ENCODE peak calls at places on chromosomes 11 and 22, in ten cellular contexts. One of them, this sample, is unnamed.

GRCh38 chr11:65553301-65554001 is 4.7 kb downstream of the LTBP3 start:
- DNase-seq in right atrium auricular region: no peak
- DNase-seq in fibroblast of lung: no peak
- DNase-seq in GM23248: no peak
- DNase-seq in sigmoid colon: no peak
- DNase-seq in adrenal gland: no peak
- DNase-seq in K562: peak; percentile 75
- DNase-seq in aorta: no peak
- DNase-seq in left ventricle myocardium inferior: no peak
- DNase-seq in IMR-90: no peak
- DNase-seq in this sample: no peak

GRCh38 chr11:118171274-118172062 is 5.0 kb downstream of the SCN2B start:
- DNase-seq in right atrium auricular region: peak; percentile 77
- DNase-seq in fibroblast of lung: peak; percentile 24
- DNase-seq in GM23248: peak; percentile 63
- DNase-seq in sigmoid colon: peak; percentile 85
- DNase-seq in adrenal gland: peak; percentile 70
- DNase-seq in K562: peak; percentile 80
- DNase-seq in aorta: peak; percentile 81
- DNase-seq in left ventricle myocardium inferior: peak; percentile 71
- DNase-seq in IMR-90: peak; percentile 36
- DNase-seq in this sample: peak; percentile 85

GRCh38 chr11:128284634-128285033 is 302.7 kb downstream of the ETS1 start:
- DNase-seq in right atrium auricular region: no peak
- DNase-seq in fibroblast of lung: no peak
- DNase-seq in GM23248: no peak
- DNase-seq in sigmoid colon: no peak
- DNase-seq in adrenal gland: no peak
- DNase-seq in K562: no peak
- DNase-seq in aorta: no peak
- DNase-seq in left ventricle myocardium inferior: no peak
- DNase-seq in IMR-90: no peak
- DNase-seq in this sample: no peak

GRCh38 chr22:37230673-37231405 is 13.2 kb downstream of the RAC2 start:
- DNase-seq in right atrium auricular region: no peak
- DNase-seq in fibroblast of lung: peak; percentile 7
- DNase-seq in GM23248: no peak
- DNase-seq in sigmoid colon: no peak
- DNase-seq in adrenal gland: no peak
- DNase-seq in K562: no peak
- DNase-seq in aorta: peak; percentile 42
- DNase-seq in left ventricle myocardium inferior: no peak
- DNase-seq in IMR-90: no peak
- DNase-seq in this sample: no peak

GRCh38 chr11:68002943-68003845 is 703 bp downstream of the UNC93B1 start:
- DNase-seq in right atrium auricular region: no peak
- DNase-seq in fibroblast of lung: no peak
- DNase-seq in GM23248: peak; percentile 46
- DNase-seq in sigmoid colon: no peak
- DNase-seq in adrenal gland: peak; percentile 48
- DNase-seq in K562: peak; percentile 47
- DNase-seq in aorta: peak; percentile 67
- DNase-seq in left ventricle myocardium inferior: no peak
- DNase-seq in IMR-90: no peak
- DNase-seq in this sample: peak; percentile 80

GRCh38 chr11:59756845-59757244 is 1.7 kb downstream of the STX3 start:
- DNase-seq in right atrium auricular region: no peak
- DNase-seq in fibroblast of lung: peak; percentile 20
- DNase-seq in GM23248: peak; percentile 62
- DNase-seq in sigmoid colon: peak; percentile 74
- DNase-seq in adrenal gland: peak; percentile 50
- DNase-seq in K562: peak; percentile 82
- DNase-seq in aorta: no peak
- DNase-seq in left ventricle myocardium inferior: no peak
- DNase-seq in IMR-90: peak; percentile 15
- DNase-seq in this sample: no peak

GRCh38 chr11:13287026-13287425 is 9.4 kb downstream of the BMAL1 start:
- DNase-seq in right atrium auricular region: no peak
- DNase-seq in fibroblast of lung: no peak
- DNase-seq in GM23248: no peak
- DNase-seq in sigmoid colon: no peak
- DNase-seq in adrenal gland: no peak
- DNase-seq in K562: no peak
- DNase-seq in aorta: no peak
- DNase-seq in left ventricle myocardium inferior: no peak
- DNase-seq in IMR-90: no peak
- DNase-seq in this sample: no peak

GRCh38 chr11:131195801-131196517 is 174.5 kb upstream of the NTM start:
- DNase-seq in right atrium auricular region: no peak
- DNase-seq in fibroblast of lung: peak; percentile 40
- DNase-seq in GM23248: peak; percentile 20
- DNase-seq in sigmoid colon: peak; percentile 87
- DNase-seq in adrenal gland: peak; percentile 61
- DNase-seq in K562: no peak
- DNase-seq in aorta: no peak
- DNase-seq in left ventricle myocardium inferior: peak; percentile 57
- DNase-seq in IMR-90: peak; percentile 25
- DNase-seq in this sample: peak; percentile 75

DNA sequence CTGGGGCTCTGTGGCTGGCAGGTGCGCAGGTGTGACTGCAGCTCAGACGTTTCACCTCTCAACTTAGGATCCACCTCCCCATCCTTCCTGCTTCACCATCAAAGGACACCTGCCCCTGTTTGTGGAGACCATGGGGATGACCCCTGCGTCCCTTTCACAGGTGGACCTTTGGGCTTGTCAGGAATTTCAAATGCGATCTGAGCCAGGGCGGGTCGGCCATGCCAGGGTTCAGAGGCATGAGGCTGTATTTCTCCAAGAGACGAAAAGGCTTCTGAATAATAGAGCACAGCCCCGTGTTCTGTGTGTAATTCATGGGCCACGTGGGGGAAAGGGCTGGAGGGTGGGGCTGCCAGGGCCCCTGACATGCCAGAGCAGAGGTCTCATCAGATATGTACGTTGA is 668.0 kb downstream of the BRD1 start:
- DNase-seq in right atrium auricular region: no peak
- DNase-seq in fibroblast of lung: no peak
- DNase-seq in GM23248: no peak
- DNase-seq in sigmoid colon: no peak
- DNase-seq in adrenal gland: no peak
- DNase-seq in K562: no peak
- DNase-seq in aorta: peak; percentile 14
- DNase-seq in left ventricle myocardium inferior: no peak
- DNase-seq in IMR-90: no peak
- DNase-seq in this sample: no peak
- H3K9me3 ChIP-seq in right atrium auricular region: no peaks in the 10 kb centered on the region
- H3K9me3 ChIP-seq in fibroblast of lung: no peaks in the 10 kb centered on the region
- H3K9me3 ChIP-seq in GM23248: no peaks in the 10 kb centered on the region
- H3K9me3 ChIP-seq in sigmoid colon: no peaks in the 10 kb centered on the region
- H3K9me3 ChIP-seq in adrenal gland: no peaks in the 10 kb centered on the region
- H3K9me3 ChIP-seq in K562: no peaks in the 10 kb centered on the region
- H3K9me3 ChIP-seq in aorta: no peaks in the 10 kb centered on the region
- H3K9me3 ChIP-seq in left ventricle myocardium inferior: no peaks in the 10 kb centered on the region
- H3K9me3 ChIP-seq in IMR-90: peaks cover 67% of the 10 kb centered on the region
- H3K9me3 ChIP-seq in this sample: no peaks in the 10 kb centered on the region

DNA sequence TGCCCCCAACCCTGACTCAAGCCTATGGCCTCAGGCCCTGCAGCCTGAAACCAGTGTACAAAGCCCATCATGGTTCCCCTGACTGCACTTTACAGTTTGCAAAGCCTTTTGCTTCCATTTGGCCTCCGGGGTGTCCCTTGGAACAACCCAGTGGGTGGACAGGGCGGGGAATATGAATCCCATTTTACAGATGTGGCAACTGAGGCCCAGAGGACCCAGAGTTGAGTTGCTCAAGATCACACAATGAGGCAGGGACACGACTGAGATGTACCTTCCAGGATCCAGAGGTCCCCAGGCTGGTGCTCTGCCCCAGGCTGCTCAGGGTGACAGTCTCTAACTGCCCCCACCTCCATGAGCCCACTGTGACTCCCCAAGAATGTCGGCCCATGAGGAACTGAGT is 5.4 kb upstream of the POLDIP3 start:
- DNase-seq in right atrium auricular region: no peak
- DNase-seq in fibroblast of lung: no peak
- DNase-seq in GM23248: no peak
- DNase-seq in sigmoid colon: no peak
- DNase-seq in adrenal gland: no peak
- DNase-seq in K562: no peak
- DNase-seq in aorta: no peak
- DNase-seq in left ventricle myocardium inferior: no peak
- DNase-seq in IMR-90: no peak
- DNase-seq in this sample: no peak
- H3K27ac ChIP-seq in right atrium auricular region: no peak overlapping the region
- H3K27ac ChIP-seq in fibroblast of lung: peak overlapping the region; percentile 34
- H3K27ac ChIP-seq in GM23248: peak overlapping the region; percentile 74
- H3K27ac ChIP-seq in sigmoid colon: peak overlapping the region; percentile 80
- H3K27ac ChIP-seq in adrenal gland: peak overlapping the region; percentile 82
- H3K27ac ChIP-seq in K562: peak overlapping the region; percentile 61
- H3K27ac ChIP-seq in aorta: peak overlapping the region; percentile 35
- H3K27ac ChIP-seq in left ventricle myocardium inferior: no peak overlapping the region
- H3K27ac ChIP-seq in IMR-90: no peak overlapping the region
- H3K27ac ChIP-seq in this sample: no peak overlapping the region

GRCh38 chr22:38347181-38347943 is 30.1 kb upstream of the CSNK1E start:
- DNase-seq in right atrium auricular region: peak; percentile 50
- DNase-seq in fibroblast of lung: no peak
- DNase-seq in GM23248: no peak
- DNase-seq in sigmoid colon: peak; percentile 55
- DNase-seq in adrenal gland: peak; percentile 15
- DNase-seq in K562: no peak
- DNase-seq in aorta: peak; percentile 44
- DNase-seq in left ventricle myocardium inferior: no peak
- DNase-seq in IMR-90: no peak
- DNase-seq in this sample: no peak

GRCh38 chr22:38345782-38346181 is 28.5 kb upstream of the CSNK1E start:
- DNase-seq in right atrium auricular region: peak; percentile 43
- DNase-seq in fibroblast of lung: no peak
- DNase-seq in GM23248: no peak
- DNase-seq in sigmoid colon: peak; percentile 28
- DNase-seq in adrenal gland: peak; percentile 4
- DNase-seq in K562: no peak
- DNase-seq in aorta: peak; percentile 8
- DNase-seq in left ventricle myocardium inferior: no peak
- DNase-seq in IMR-90: no peak
- DNase-seq in this sample: no peak

GRCh38 chr22:38348751-38349496 is 31.7 kb upstream of the CSNK1E start:
- DNase-seq in right atrium auricular region: peak; percentile 38
- DNase-seq in fibroblast of lung: no peak
- DNase-seq in GM23248: no peak
- DNase-seq in sigmoid colon: peak; percentile 40
- DNase-seq in adrenal gland: peak; percentile 12
- DNase-seq in K562: no peak
- DNase-seq in aorta: peak; percentile 30
- DNase-seq in left ventricle myocardium inferior: no peak
- DNase-seq in IMR-90: no peak
- DNase-seq in this sample: no peak

GRCh38 chr22:38346506-38346905 is 29.3 kb upstream of the CSNK1E start:
- DNase-seq in right atrium auricular region: peak; percentile 55
- DNase-seq in fibroblast of lung: no peak
- DNase-seq in GM23248: no peak
- DNase-seq in sigmoid colon: peak; percentile 42
- DNase-seq in adrenal gland: peak; percentile 9
- DNase-seq in K562: no peak
- DNase-seq in aorta: peak; percentile 20
- DNase-seq in left ventricle myocardium inferior: no peak
- DNase-seq in IMR-90: no peak
- DNase-seq in this sample: no peak

DNA sequence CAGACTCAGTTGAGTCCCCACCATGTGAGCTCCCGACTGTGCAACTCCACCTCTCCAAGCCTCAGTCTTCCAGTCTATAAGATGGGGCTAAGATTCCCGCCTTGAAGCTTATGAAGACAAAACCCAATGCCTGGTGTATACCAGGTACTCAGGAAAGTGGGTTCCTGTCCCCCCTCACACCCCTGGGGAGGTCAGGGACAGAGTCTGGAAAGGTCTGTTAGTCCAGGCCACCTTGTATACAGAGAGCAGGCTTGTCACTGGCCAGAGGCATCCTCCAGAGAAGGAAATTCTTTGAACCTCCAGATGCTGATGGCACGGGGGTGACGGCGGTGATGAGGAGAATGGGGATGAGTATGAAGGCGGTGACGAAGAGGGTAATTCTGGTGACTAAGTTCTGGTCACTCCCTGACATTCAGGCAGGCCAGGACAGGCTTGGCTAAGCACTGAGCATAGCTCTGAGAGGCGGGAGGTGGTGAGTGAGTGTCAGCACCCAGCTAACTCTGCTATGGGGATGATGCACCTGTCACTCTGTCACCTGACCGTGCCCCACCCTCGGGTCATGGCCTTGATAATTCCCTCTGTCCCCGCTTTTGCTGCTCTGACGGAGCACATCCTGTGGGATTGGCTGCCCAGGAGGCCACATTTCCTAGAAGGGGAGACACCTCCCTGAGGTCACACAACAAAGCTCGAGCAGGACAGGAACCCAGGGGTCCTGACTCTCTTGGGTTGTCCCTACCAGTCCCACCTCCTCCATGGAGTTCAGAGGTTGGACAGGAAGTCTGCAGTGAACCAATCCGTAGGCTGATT is 30.9 kb upstream of the CSNK1E start:
- DNase-seq in right atrium auricular region: peak; percentile 58
- DNase-seq in fibroblast of lung: no peak
- DNase-seq in GM23248: peak; percentile 54
- DNase-seq in sigmoid colon: peak; percentile 50
- DNase-seq in adrenal gland: peak; percentile 11
- DNase-seq in K562: no peak
- DNase-seq in aorta: peak; percentile 29
- DNase-seq in left ventricle myocardium inferior: no peak
- DNase-seq in IMR-90: peak; percentile 29
- DNase-seq in this sample: no peak
- H3K27me3 ChIP-seq in right atrium auricular region: no peaks in the 10 kb centered on the region
- H3K27me3 ChIP-seq in fibroblast of lung: no peaks in the 10 kb centered on the region
- H3K27me3 ChIP-seq in GM23248: no peaks in the 10 kb centered on the region
- H3K27me3 ChIP-seq in sigmoid colon: no peaks in the 10 kb centered on the region
- H3K27me3 ChIP-seq in adrenal gland: no peaks in the 10 kb centered on the region
- H3K27me3 ChIP-seq in K562: no peaks in the 10 kb centered on the region
- H3K27me3 ChIP-seq in aorta: no peaks in the 10 kb centered on the region
- H3K27me3 ChIP-seq in left ventricle myocardium inferior: no peaks in the 10 kb centered on the region
- H3K27me3 ChIP-seq in IMR-90: no peaks in the 10 kb centered on the region
- H3K27me3 ChIP-seq in this sample: no peaks in the 10 kb centered on the region

DNA sequence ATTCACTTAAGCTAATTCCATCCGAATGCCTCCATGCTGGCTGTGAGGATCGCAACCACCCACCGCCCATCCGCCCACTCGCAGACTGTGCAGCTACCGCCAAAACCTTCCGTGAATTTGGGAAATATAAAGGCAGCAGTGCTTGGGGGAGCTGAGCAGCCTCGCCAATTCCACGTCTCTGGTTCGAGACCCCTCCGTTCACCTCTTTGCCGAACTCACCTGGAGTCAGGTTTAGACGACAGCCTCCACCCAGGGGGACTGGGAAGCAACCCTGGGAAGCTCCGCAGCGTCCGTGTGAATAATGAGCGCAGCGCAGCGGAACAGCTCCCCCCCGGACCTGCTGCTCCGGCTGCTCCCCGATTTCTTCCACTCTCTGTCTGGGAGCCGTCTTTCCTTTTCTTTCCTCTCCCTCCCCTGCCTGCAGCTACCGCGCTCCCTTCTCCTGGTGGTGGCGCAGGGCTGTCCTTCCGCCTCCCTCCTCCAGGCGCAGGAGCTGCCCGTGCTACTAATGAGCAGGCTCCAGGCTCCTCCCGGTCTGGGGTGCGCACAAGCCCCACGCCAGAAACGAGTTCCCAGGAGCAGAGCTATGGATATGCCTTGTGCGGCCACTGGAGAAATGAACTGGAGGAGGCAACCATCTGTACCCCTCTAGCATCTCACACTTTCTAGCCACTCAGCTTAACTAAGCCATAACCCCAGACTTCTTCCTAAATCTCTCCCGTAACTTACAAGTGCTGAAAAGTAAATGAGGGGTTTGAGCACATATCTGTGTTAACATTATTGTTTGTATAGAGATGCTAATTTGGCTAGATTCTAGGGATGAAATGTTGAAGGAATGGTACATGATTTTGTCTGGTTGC is 107.3 kb downstream of the XKR3 start:
- DNase-seq in right atrium auricular region: no peak
- DNase-seq in fibroblast of lung: no peak
- DNase-seq in GM23248: peak; percentile 0
- DNase-seq in sigmoid colon: no peak
- DNase-seq in adrenal gland: no peak
- DNase-seq in K562: peak; percentile 74
- DNase-seq in aorta: no peak
- DNase-seq in left ventricle myocardium inferior: no peak
- DNase-seq in IMR-90: no peak
- DNase-seq in this sample: peak; percentile 33
- H3K9me3 ChIP-seq in right atrium auricular region: no peaks in the 10 kb centered on the region
- H3K9me3 ChIP-seq in fibroblast of lung: no peaks in the 10 kb centered on the region
- H3K9me3 ChIP-seq in GM23248: no peaks in the 10 kb centered on the region
- H3K9me3 ChIP-seq in sigmoid colon: no peaks in the 10 kb centered on the region
- H3K9me3 ChIP-seq in adrenal gland: no peaks in the 10 kb centered on the region
- H3K9me3 ChIP-seq in K562: no peaks in the 10 kb centered on the region
- H3K9me3 ChIP-seq in aorta: no peaks in the 10 kb centered on the region
- H3K9me3 ChIP-seq in left ventricle myocardium inferior: no peaks in the 10 kb centered on the region
- H3K9me3 ChIP-seq in IMR-90: peaks cover 2% of the 10 kb centered on the region
- H3K9me3 ChIP-seq in this sample: no peaks in the 10 kb centered on the region